ENCODE peak calls at places on chromosome 19, in nine cellular contexts. L is GM12878, U is astrocyte of the spinal cord, E is colonic mucosa, W is AG04450, R is tibial nerve, C is ovary, T is fibroblast of lung, J is lower lobe of right lung. N is an unnamed sample.

GRCh38 chr19:2763687-2764086 is 19.4 kb downstream of the SGTA start:
- DNase-seq in W (no peak), C (no peak), U (no peak), J (no peak), R (no peak), T (no peak), E (no peak), L (no peak), N (no peak)

GRCh38 chr19:10009269-10009665 is 1.0 kb downstream of the COL5A3 start:
- DNase-seq in R (peak), W (peak), E (peak), C (peak), U (peak), J (peak), T (peak), L (no peak), N (peak)

GRCh38 chr19:53308339-53308811 is 25.2 kb upstream of the ZNF845 start:
- DNase-seq in C (no peak), R (no peak), L (no peak), T (no peak), E (no peak), J (no peak), W (no peak), U (no peak), N (no peak)

GRCh38 chr19:13398780-13399726 is 107.2 kb downstream of the CACNA1A start:
- DNase-seq in J (no peak), U (peak), T (peak), E (no peak), L (no peak), W (peak), R (no peak), C (no peak), N (no peak)

GRCh38 chr19:36101550-36102327 is 9.2 kb upstream of the OVOL3 start:
- DNase-seq in T (no peak), W (no peak), C (no peak), L (no peak), U (no peak), R (no peak), J (no peak), E (no peak), N (no peak)

GRCh38 chr19:55297267-55297666 is 13.5 kb downstream of the BRSK1 start:
- DNase-seq in R (no peak), T (no peak), U (no peak), W (no peak), E (no peak), J (no peak), L (no peak), C (no peak), N (no peak)

GRCh38 chr19:40803857-40804782 is 5.1 kb downstream of the EGLN2 start:
- DNase-seq in U (no peak), L (peak), W (no peak), T (no peak), E (peak), J (peak), R (no peak), C (no peak), N (peak)

GRCh38 chr19:36213793-36214387 is 575 bp downstream of the ZNF565 start:
- DNase-seq in L (no peak), J (peak), W (no peak), R (no peak), C (no peak), E (no peak), U (no peak), T (peak), N (no peak)

GRCh38 chr19:16615788-16616187 is 12.2 kb downstream of the MED26 start:
- DNase-seq in E (no peak), T (no peak), J (no peak), U (no peak), W (no peak), L (no peak), R (no peak), C (no peak), N (no peak)

GRCh38 chr19:30224689-30225606 is 147.2 kb upstream of the ZNF536 start:
- DNase-seq in E (no peak), J (no peak), U (no peak), T (no peak), R (no peak), C (no peak), W (no peak), L (no peak), N (no peak)

GRCh38 chr19:3270908-3271307 is 46.4 kb downstream of the CELF5 start:
- DNase-seq in R (no peak), U (peak), C (no peak), W (no peak), E (no peak), T (peak), L (no peak), J (no peak), N (no peak)

GRCh38 chr19:8113017-8113416 is 36.4 kb downstream of the FBN3 start:
- DNase-seq in E (no peak), L (no peak), U (no peak), W (no peak), T (no peak), R (no peak), J (peak), C (no peak), N (no peak)

GRCh38 chr19:50046649-50047503 is 21.1 kb downstream of the ZNF473 start:
- DNase-seq in J (peak), L (no peak), E (peak), U (no peak), W (no peak), C (no peak), T (no peak), R (peak), N (no peak)

GRCh38 chr19:19004144-19004543 is 29.2 kb downstream of the SUGP2 start:
- DNase-seq in E (no peak), L (no peak), R (no peak), J (no peak), C (no peak), U (no peak), W (no peak), T (no peak), N (no peak)

GRCh38 chr19:13451596-13451995 is 54.7 kb downstream of the CACNA1A start:
- DNase-seq in L (no peak), J (no peak), R (no peak), C (no peak), U (no peak), T (no peak), E (no peak), W (no peak), N (no peak)

GRCh38 chr19:47495478-47496372 is 11.7 kb upstream of the KPTN start:
- DNase-seq in E (no peak), C (no peak), T (no peak), J (no peak), U (no peak), W (no peak), R (no peak), L (no peak), N (no peak)

GRCh38 chr19:28882818-28883217 is 330.1 kb downstream of the UQCRFS1 start:
- DNase-seq in C (no peak), E (no peak), W (no peak), L (no peak), J (no peak), U (no peak), R (no peak), T (no peak), N (no peak)

GRCh38 chr19:29299416-29300380 is 86.7 kb upstream of the UQCRFS1 start:
- DNase-seq in J (no peak), L (no peak), U (no peak), W (no peak), E (no peak), T (no peak), R (no peak), C (no peak), N (no peak)

GRCh38 chr19:10255358-10255757 is 3.3 kb downstream of the MRPL4 start:
- DNase-seq in W (no peak), L (no peak), U (no peak), C (no peak), J (no peak), T (no peak), R (no peak), E (no peak), N (no peak)

GRCh38 chr19:17370026-17370587 is 7.0 kb downstream of the PLVAP start:
- DNase-seq in T (peak), J (no peak), W (peak), E (no peak), U (no peak), R (no peak), L (peak), C (no peak), N (peak)

GRCh38 chr19:16821081-16821480 is 8.1 kb upstream of the SIN3B start:
- DNase-seq in E (no peak), C (no peak), L (no peak), U (no peak), W (no peak), R (no peak), T (no peak), J (no peak), N (no peak)

GRCh38 chr19:17522988-17523872 is 11.8 kb downstream of the PGLS start:
- DNase-seq in J (peak), W (no peak), E (peak), L (peak), T (no peak), R (no peak), C (no peak), U (no peak), N (peak)

GRCh38 chr19:29724102-29724641 is 9.1 kb upstream of the C19orf12 start:
- DNase-seq in L (no peak), C (no peak), J (no peak), U (peak), T (peak), R (no peak), E (no peak), W (no peak), N (no peak)

GRCh38 chr19:17669419-17669818 is 18.7 kb downstream of the UNC13A start:
- DNase-seq in R (no peak), T (no peak), L (no peak), W (no peak), J (no peak), E (no peak), C (no peak), U (no peak), N (no peak)

GRCh38 chr19:16457195-16457953 is 14.4 kb downstream of the EPS15L1 start:
- DNase-seq in C (peak), J (peak), L (no peak), W (no peak), E (no peak), T (peak), R (no peak), U (no peak), N (peak)

GRCh38 chr19:7492142-7493055 is 3.6 kb upstream of the PEX11G start:
- DNase-seq in T (no peak), U (no peak), C (no peak), J (no peak), E (no peak), L (no peak), W (no peak), R (no peak), N (no peak)

GRCh38 chr19:29285878-29286277 is 72.9 kb upstream of the UQCRFS1 start:
- DNase-seq in E (no peak), T (no peak), C (no peak), U (no peak), J (no peak), L (no peak), W (no peak), R (no peak), N (no peak)

GRCh38 chr19:3466630-3467029 is 13.7 kb downstream of the SMIM24 start:
- DNase-seq in C (no peak), U (no peak), L (no peak), T (no peak), R (no peak), E (no peak), W (no peak), J (no peak), N (no peak)

GRCh38 chr19:47510516-47511127 is 4.2 kb downstream of the NAPA start:
- DNase-seq in W (no peak), J (no peak), T (no peak), U (no peak), L (no peak), C (no peak), E (no peak), R (no peak), N (no peak)

GRCh38 chr19:1279782-1280341 is 4.5 kb downstream of the FAM174C start:
- DNase-seq in R (peak), E (peak), T (peak), U (peak), C (peak), W (peak), J (peak), L (no peak), N (peak)
- TF ChIP-seq CTCF in R (peak), E (peak), T (peak), U (peak), C (peak), W (peak), J (peak), L (peak), N (peak)

GRCh38 chr19:44071824-44072542 is at the start of gene ZNF284:
- DNase-seq in T (peak), U (peak), J (peak), L (peak), E (peak), W (peak), R (peak), C (peak), N (peak)

GRCh38 chr19:44076325-44076724 is 4.4 kb downstream of the ZNF284 start:
- DNase-seq in W (no peak), E (no peak), L (no peak), C (no peak), R (no peak), U (no peak), T (no peak), J (no peak), N (no peak)

GRCh38 chr19:44069415-44069814 is 2.5 kb upstream of the ZNF284 start:
- DNase-seq in E (no peak), T (no peak), L (no peak), U (no peak), R (no peak), W (no peak), J (no peak), C (no peak), N (no peak)

DNA sequence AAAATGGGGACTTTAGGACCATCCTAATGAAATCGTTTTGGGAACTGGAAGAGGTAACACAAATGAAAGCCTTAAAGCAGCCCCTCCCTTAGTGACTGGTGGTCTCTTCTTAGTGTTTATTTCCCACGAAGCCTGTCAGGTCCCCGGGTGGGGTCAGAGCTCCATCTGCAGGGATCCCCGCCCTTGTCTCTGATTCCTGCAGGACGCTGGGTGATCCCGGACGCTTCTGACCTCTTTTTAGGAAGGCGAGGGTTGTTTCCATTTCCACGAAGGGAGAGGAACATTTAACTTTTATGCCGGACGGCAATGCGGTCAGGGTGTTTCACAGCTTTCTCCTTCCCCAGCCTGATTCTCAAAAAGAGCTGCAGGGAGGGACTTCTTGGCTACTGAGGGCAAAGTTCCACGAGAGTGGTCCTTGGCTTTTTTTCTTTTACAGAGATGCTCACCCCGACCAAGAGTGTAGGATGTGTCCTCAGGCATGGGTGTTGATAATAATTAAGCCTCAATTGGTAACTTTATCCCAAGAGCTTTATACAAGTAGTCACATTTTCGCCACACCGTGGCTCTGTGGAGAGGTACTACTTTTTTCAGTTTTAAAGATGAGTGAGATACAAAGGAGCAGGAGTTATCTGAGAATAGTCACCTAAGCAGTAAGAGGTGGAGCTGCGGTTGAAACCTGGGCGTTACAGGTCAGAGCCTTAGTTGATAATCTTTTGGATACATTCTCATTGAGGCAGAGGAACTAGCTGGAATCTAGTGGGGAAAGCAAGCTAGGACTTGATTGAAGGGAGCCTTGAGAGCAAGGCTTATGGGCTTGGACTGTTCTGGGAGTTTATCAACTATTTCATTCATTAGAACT is 813 bp downstream of the ZNF284 start:
- DNase-seq in W (no peak), U (no peak), R (no peak), L (no peak), C (no peak), J (no peak), E (peak), T (peak), N (peak)
- TF ChIP-seq CTCF in W (no peak), U (no peak), R (no peak), L (no peak), C (no peak), J (no peak), E (no peak), T (no peak), N (no peak)

DNA sequence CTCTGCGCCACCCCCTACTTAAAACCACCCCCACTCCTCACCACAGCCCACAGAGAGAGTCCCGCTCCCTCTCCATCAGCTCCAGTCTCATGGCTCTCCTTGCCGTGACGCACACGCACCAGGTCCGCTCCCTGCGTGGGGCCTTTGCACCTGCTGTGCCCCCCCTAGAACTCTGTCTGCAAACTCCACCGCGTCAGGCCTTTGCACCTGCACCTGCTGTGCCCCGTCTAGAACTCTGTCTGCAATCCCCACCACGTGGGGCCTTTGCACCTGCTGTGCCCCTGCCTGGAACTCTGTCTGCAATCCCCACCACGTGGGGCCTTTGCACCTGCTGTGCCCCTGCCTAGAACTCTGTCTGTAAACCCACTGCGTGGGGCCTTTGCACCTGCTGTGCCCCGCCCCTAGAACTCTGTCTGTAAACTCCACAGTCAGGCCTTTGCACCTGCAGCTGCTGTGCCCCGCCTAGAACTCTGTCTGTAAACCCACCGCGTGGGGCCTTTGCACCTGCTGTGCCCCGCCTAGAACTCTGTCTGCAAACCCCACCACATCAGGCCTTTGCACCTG is 4.2 kb downstream of the SHC2 start:
- DNase-seq in W (no peak), R (no peak), T (no peak), L (no peak), U (no peak), E (peak), J (no peak), C (no peak), N (no peak)
- TF ChIP-seq CTCF in W (no peak), R (no peak), T (no peak), L (no peak), U (no peak), E (no peak), J (no peak), C (no peak), N (no peak)

DNA sequence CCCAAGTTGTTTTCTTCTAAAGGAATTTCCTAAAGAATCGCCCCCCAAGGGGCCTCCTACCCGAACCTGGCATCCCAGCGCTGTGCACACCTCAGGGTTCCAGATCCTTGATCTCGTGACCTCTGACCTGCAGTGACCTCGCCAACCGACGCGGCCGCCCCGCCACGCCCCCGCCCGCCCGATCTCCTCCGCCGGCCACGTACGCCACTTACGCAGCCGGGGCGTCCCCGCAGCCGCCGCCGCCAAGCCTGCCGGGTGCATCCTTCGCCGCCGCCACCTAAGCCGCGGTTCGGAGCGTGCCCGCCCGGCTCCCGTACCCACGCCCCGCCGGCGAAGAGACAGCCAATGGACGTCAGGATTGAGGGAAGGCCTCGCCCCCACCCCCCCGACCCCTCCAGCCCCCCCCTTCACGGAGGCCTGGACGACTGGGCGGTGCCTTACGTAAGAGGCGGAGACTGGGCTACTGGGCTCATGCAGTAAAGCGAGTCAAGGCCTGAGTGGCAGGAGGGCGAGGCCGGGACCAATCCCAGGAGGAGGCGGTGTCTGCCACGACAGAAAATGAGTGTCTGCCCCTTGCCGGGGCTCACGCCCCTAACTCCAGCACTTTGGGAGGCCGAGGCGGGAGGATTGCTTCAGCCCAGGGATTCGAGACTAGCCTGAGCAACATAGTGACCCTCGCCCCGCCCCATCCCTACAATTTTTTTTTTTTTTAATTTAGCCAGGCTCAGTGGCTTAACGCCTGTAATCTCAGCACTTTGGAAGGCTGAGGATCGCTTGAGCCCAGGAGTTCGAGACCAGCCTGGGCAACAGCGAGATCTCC is at the start of gene YIF1B:
- DNase-seq in T (peak), W (peak), U (peak), L (peak), C (peak), E (peak), J (peak), R (peak), N (peak)
- TF ChIP-seq CTCF in T (no peak), W (no peak), U (no peak), L (no peak), C (no peak), E (no peak), J (no peak), R (no peak), N (no peak)

GRCh38 chr19:11337080-11337479 is 2.4 kb downstream of the RAB3D start:
- DNase-seq in L (no peak), C (peak), W (no peak), U (no peak), R (no peak), T (no peak), J (no peak), E (no peak), N (no peak)

GRCh38 chr19:11342429-11342828 is 3.0 kb upstream of the RAB3D start:
- DNase-seq in T (no peak), R (no peak), E (no peak), L (no peak), U (no peak), W (no peak), J (no peak), C (no peak), N (no peak)

GRCh38 chr19:11338164-11338563 is 1.3 kb downstream of the RAB3D start:
- DNase-seq in T (no peak), R (no peak), E (peak), C (no peak), J (no peak), L (no peak), W (no peak), U (no peak), N (no peak)

GRCh38 chr19:11338569-11339253 is 746 bp downstream of the RAB3D start:
- DNase-seq in W (no peak), C (no peak), T (no peak), R (no peak), J (peak), U (no peak), E (peak), L (no peak), N (no peak)

GRCh38 chr19:11339254-11340098 is at the start of gene RAB3D:
- DNase-seq in T (peak), L (peak), U (peak), C (peak), J (peak), W (peak), R (peak), E (peak), N (peak)
- TF ChIP-seq CTCF in T (no peak), L (no peak), U (no peak), C (no peak), J (no peak), W (no peak), R (no peak), E (no peak), N (no peak)

GRCh38 chr19:42198676-42199439 is 18.6 kb downstream of the DEDD2 start:
- DNase-seq in L (peak), C (no peak), W (no peak), U (no peak), J (no peak), T (no peak), E (peak), R (no peak), N (peak)

GRCh38 chr19:42201489-42202289 is 15.8 kb downstream of the DEDD2 start:
- DNase-seq in T (no peak), R (no peak), W (no peak), E (no peak), C (no peak), U (no peak), J (peak), L (peak), N (peak)

GRCh38 chr19:42200116-42200740 is 17.2 kb downstream of the DEDD2 start:
- DNase-seq in T (no peak), W (no peak), J (no peak), E (no peak), C (no peak), R (no peak), L (no peak), U (no peak), N (no peak)

GRCh38 chr19:42197375-42197817 is 20.1 kb downstream of the DEDD2 start:
- DNase-seq in C (no peak), U (no peak), T (no peak), L (no peak), W (no peak), R (no peak), J (peak), E (no peak), N (no peak)

GRCh38 chr19:42199440-42200115 is 17.9 kb downstream of the DEDD2 start:
- DNase-seq in R (no peak), E (no peak), L (peak), W (no peak), U (no peak), J (peak), T (no peak), C (no peak), N (peak)
- TF ChIP-seq CTCF in R (no peak), E (no peak), L (peak), W (no peak), U (no peak), J (no peak), T (no peak), C (no peak), N (peak)

GRCh38 chr19:1261512-1261862 is 7.6 kb upstream of the CIRBP start:
- DNase-seq in L (no peak), C (peak), R (no peak), T (no peak), U (no peak), E (no peak), W (no peak), J (peak), N (no peak)
- TF ChIP-seq CTCF in L (no peak), C (no peak), R (no peak), T (no peak), U (no peak), E (no peak), W (peak), J (no peak), N (peak)